ENCODE peak calls at places on chromosomes 12 and 14, in seven cellular contexts. One of them, this sample, is unnamed.

GRCh38 chr12:68236421-68237059 is 10.9 kb upstream of the IL26 start:
- DNase-seq in T follicular helper cell: peak
- DNase-seq in GDM1: peak
- DNase-seq in stimulated activated CD4-positive, alpha-beta T cell treated with anti-CD3 and anti-CD28 coated beads, Interleukin-12 subunit alpha, Interleukin-12 subunit beta, amount 100 ng/mL, for 24 hours: no peak
- DNase-seq in amniotic stem cell: no peak
- DNase-seq in HCT116: no peak
- DNase-seq in foreskin melanocyte: no peak
- DNase-seq in this sample: peak

GRCh38 chr14:93941293-93941910 is 14.3 kb downstream of the FAM181A start:
- DNase-seq in T follicular helper cell: no peak
- DNase-seq in GDM1: no peak
- DNase-seq in stimulated activated CD4-positive, alpha-beta T cell treated with anti-CD3 and anti-CD28 coated beads, Interleukin-12 subunit alpha, Interleukin-12 subunit beta, amount 100 ng/mL, for 24 hours: no peak
- DNase-seq in amniotic stem cell: peak
- DNase-seq in HCT116: no peak
- DNase-seq in foreskin melanocyte: no peak
- DNase-seq in this sample: peak

GRCh38 chr12:188910-189621 is 24.9 kb downstream of the SLC6A12 start:
- DNase-seq in T follicular helper cell: no peak
- DNase-seq in GDM1: no peak
- DNase-seq in stimulated activated CD4-positive, alpha-beta T cell treated with anti-CD3 and anti-CD28 coated beads, Interleukin-12 subunit alpha, Interleukin-12 subunit beta, amount 100 ng/mL, for 24 hours: peak
- DNase-seq in amniotic stem cell: peak
- DNase-seq in HCT116: no peak
- DNase-seq in foreskin melanocyte: peak
- DNase-seq in this sample: no peak

GRCh38 chr12:46553266-46553665 is 180.7 kb upstream of the SLC38A2 start:
- DNase-seq in T follicular helper cell: no peak
- DNase-seq in GDM1: no peak
- DNase-seq in stimulated activated CD4-positive, alpha-beta T cell treated with anti-CD3 and anti-CD28 coated beads, Interleukin-12 subunit alpha, Interleukin-12 subunit beta, amount 100 ng/mL, for 24 hours: no peak
- DNase-seq in amniotic stem cell: no peak
- DNase-seq in HCT116: peak
- DNase-seq in foreskin melanocyte: no peak
- DNase-seq in this sample: peak

GRCh38 chr12:4440187-4440941 is 5.3 kb downstream of the FGF6 start:
- DNase-seq in T follicular helper cell: no peak
- DNase-seq in GDM1: no peak
- DNase-seq in stimulated activated CD4-positive, alpha-beta T cell treated with anti-CD3 and anti-CD28 coated beads, Interleukin-12 subunit alpha, Interleukin-12 subunit beta, amount 100 ng/mL, for 24 hours: no peak
- DNase-seq in amniotic stem cell: no peak
- DNase-seq in HCT116: no peak
- DNase-seq in foreskin melanocyte: no peak
- DNase-seq in this sample: no peak

GRCh38 chr14:56044196-56044595 is 74.0 kb upstream of the PELI2 start:
- DNase-seq in T follicular helper cell: no peak
- DNase-seq in GDM1: no peak
- DNase-seq in stimulated activated CD4-positive, alpha-beta T cell treated with anti-CD3 and anti-CD28 coated beads, Interleukin-12 subunit alpha, Interleukin-12 subunit beta, amount 100 ng/mL, for 24 hours: no peak
- DNase-seq in amniotic stem cell: no peak
- DNase-seq in HCT116: no peak
- DNase-seq in foreskin melanocyte: no peak
- DNase-seq in this sample: no peak

GRCh38 chr14:102982852-102983470 is 60.5 kb downstream of the AMN start:
- DNase-seq in T follicular helper cell: no peak
- DNase-seq in GDM1: no peak
- DNase-seq in stimulated activated CD4-positive, alpha-beta T cell treated with anti-CD3 and anti-CD28 coated beads, Interleukin-12 subunit alpha, Interleukin-12 subunit beta, amount 100 ng/mL, for 24 hours: no peak
- DNase-seq in amniotic stem cell: no peak
- DNase-seq in HCT116: no peak
- DNase-seq in foreskin melanocyte: no peak
- DNase-seq in this sample: no peak

GRCh38 chr12:111438501-111438900 is 32.8 kb downstream of the SH2B3 start:
- DNase-seq in T follicular helper cell: peak
- DNase-seq in GDM1: peak
- DNase-seq in stimulated activated CD4-positive, alpha-beta T cell treated with anti-CD3 and anti-CD28 coated beads, Interleukin-12 subunit alpha, Interleukin-12 subunit beta, amount 100 ng/mL, for 24 hours: no peak
- DNase-seq in amniotic stem cell: no peak
- DNase-seq in HCT116: no peak
- DNase-seq in foreskin melanocyte: no peak
- DNase-seq in this sample: peak

GRCh38 chr14:99579077-99579836 is 24.8 kb downstream of the CCDC85C start:
- DNase-seq in T follicular helper cell: no peak
- DNase-seq in GDM1: no peak
- DNase-seq in stimulated activated CD4-positive, alpha-beta T cell treated with anti-CD3 and anti-CD28 coated beads, Interleukin-12 subunit alpha, Interleukin-12 subunit beta, amount 100 ng/mL, for 24 hours: no peak
- DNase-seq in amniotic stem cell: no peak
- DNase-seq in HCT116: no peak
- DNase-seq in foreskin melanocyte: no peak
- DNase-seq in this sample: peak

This sample was measured in mammary epithelial cell.